ENCODE peak calls at places on chromosomes 11 and 22, in five cellular contexts. L is lower leg skin; T is iris pigment epithelial cell; X is activated CD4-positive, alpha-beta T cell treated with anti-CD3 and anti-CD28 coated beads, Interleukin-2, amount 10 ng/mL, durations not matched to agents 24 days and 14 days; V is RCC 7860. O is an unnamed sample.

GRCh38 chr22:46390652-46391301 is 55.3 kb downstream of the TRMU start:
- DNase-seq in V (no peak), L (no peak), X (no peak), T (peak), O (no peak)

GRCh38 chr11:78214331-78215194 is 25.8 kb downstream of the USP35 start:
- DNase-seq in X (no peak), V (no peak), T (no peak), L (no peak), O (no peak)

GRCh38 chr11:58652726-58653280 is 30.3 kb downstream of the CNTF start:
- DNase-seq in T (no peak), X (no peak), V (no peak), L (no peak), O (no peak)

GRCh38 chr11:10719616-10720015 is 26.1 kb upstream of the IRAG1 start:
- DNase-seq in T (no peak), V (no peak), L (no peak), X (no peak), O (no peak)

GRCh38 chr22:44915441-44915840 is 94.4 kb downstream of the PHF21B start:
- DNase-seq in T (no peak), V (no peak), L (no peak), X (no peak), O (no peak)

GRCh38 chr11:32451808-32452207 is 16.5 kb upstream of the WT1 start:
- DNase-seq in X (no peak), T (peak), L (no peak), V (no peak), O (no peak)

GRCh38 chr11:925496-926301 is at the start of gene AP2A2:
- DNase-seq in T (peak), V (peak), X (peak), L (peak), O (peak)

GRCh38 chr22:43848366-43849171 is 13.7 kb downstream of the SULT4A1 start:
- DNase-seq in X (no peak), V (no peak), T (peak), L (no peak), O (no peak)

GRCh38 chr11:107370390-107370789 is 87.2 kb downstream of the CWF19L2 start:
- DNase-seq in T (peak), X (no peak), V (no peak), L (no peak), O (no peak)

GRCh38 chr22:27424319-27424718 is 377.2 kb downstream of the MN1 start:
- DNase-seq in X (no peak), T (peak), L (no peak), V (no peak), O (no peak)

GRCh38 chr11:122235615-122236014 is 119.6 kb upstream of the BLID start:
- DNase-seq in X (no peak), L (no peak), T (peak), V (no peak), O (no peak)

GRCh38 chr22:19986410-19987341 is 29.9 kb downstream of the ARVCF start:
- DNase-seq in V (no peak), X (peak), L (no peak), T (peak), O (peak)

GRCh38 chr11:86207413-86207812 is 37.1 kb upstream of the EED start:
- DNase-seq in X (no peak), T (no peak), V (no peak), L (no peak), O (no peak)

GRCh38 chr11:126764221-126764620 is 236.3 kb downstream of the KIRREL3 start:
- DNase-seq in V (no peak), L (no peak), X (no peak), T (no peak), O (no peak)

GRCh38 chr11:19570889-19571288 is 141.7 kb upstream of the NAV2 start:
- DNase-seq in L (no peak), T (no peak), V (no peak), X (no peak), O (no peak)

O was measured in occipital lobe.